ENCODE peak calls at places on chromosomes 5 and 9, in eight cellular contexts. S is activated naive CD4-positive, alpha-beta T cell treated with anti-CD3 and anti-CD28 coated beads, Interleukin-2, amount 50 U/mL, for 16 hours; J is cardiac muscle cell; C is lower lobe of right lung; H is C1 segment of cervical spinal cord; D is SW 1271; Y is T follicular helper cell; E is activated CD4-positive, alpha-beta T cell treated with anti-CD3 and anti-CD28 coated beads for 24 hours. W is an unnamed sample.

GRCh38 chr5:113380299-113381014 is 54.3 kb downstream of the TSSK1B start:
- DNase-seq in S (no peak), J (peak), C (no peak), H (no peak), D (no peak), Y (no peak), E (no peak), W (no peak)

GRCh38 chr9:4048441-4048840 is 251.4 kb downstream of the GLIS3 start:
- DNase-seq in S (no peak), J (no peak), C (no peak), H (no peak), D (no peak), Y (no peak), E (no peak), W (no peak)

GRCh38 chr5:68271124-68271523 is 55.6 kb downstream of the PIK3R1 start:
- DNase-seq in S (no peak), J (no peak), C (no peak), H (no peak), D (no peak), Y (no peak), E (no peak), W (no peak)

GRCh38 chr9:88388886-88389617 is 808 bp downstream of the SPIN1 start:
- DNase-seq in S (peak), J (peak), C (peak), H (peak), D (peak), Y (peak), E (peak), W (peak)

GRCh38 chr9:14314929-14315753 is 1.2 kb upstream of the NFIB start:
- DNase-seq in S (no peak), J (peak), C (peak), H (peak), D (peak), Y (no peak), E (no peak), W (peak)

GRCh38 chr5:168875839-168876238 is 296.7 kb upstream of the PANK3 start:
- DNase-seq in S (no peak), J (peak), C (no peak), H (no peak), D (no peak), Y (no peak), E (no peak), W (no peak)

GRCh38 chr5:139022528-139022927 is 147.4 kb upstream of the LRRTM2 start:
- DNase-seq in S (no peak), J (no peak), C (no peak), H (no peak), D (no peak), Y (no peak), E (no peak), W (no peak)

GRCh38 chr5:113281194-113281593 is 153.6 kb downstream of the TSSK1B start:
- DNase-seq in S (no peak), J (no peak), C (no peak), H (no peak), D (no peak), Y (no peak), E (no peak), W (no peak)

GRCh38 chr9:136170291-136170901 is 34.5 kb downstream of the LHX3 start:
- DNase-seq in S (peak), J (peak), C (no peak), H (no peak), D (peak), Y (peak), E (peak), W (peak)

GRCh38 chr9:123326662-123327093 is 29.3 kb upstream of the CRB2 start:
- DNase-seq in S (no peak), J (no peak), C (peak), H (peak), D (no peak), Y (no peak), E (no peak), W (no peak)

GRCh38 chr9:90884178-90884577 is 82.6 kb downstream of the SYK start:
- DNase-seq in S (no peak), J (no peak), C (no peak), H (no peak), D (no peak), Y (no peak), E (no peak), W (no peak)

GRCh38 chr5:142737169-142737568 is 33.0 kb upstream of the ARHGAP26 start:
- DNase-seq in S (no peak), J (no peak), C (no peak), H (no peak), D (no peak), Y (no peak), E (no peak), W (no peak)

GRCh38 chr5:150487199-150488061 is 20.5 kb upstream of the NDST1 start:
- DNase-seq in S (no peak), J (no peak), C (no peak), H (peak), D (peak), Y (no peak), E (no peak), W (peak)

GRCh38 chr5:56588636-56589485 is 226.5 kb upstream of the MAP3K1 start:
- DNase-seq in S (peak), J (no peak), C (peak), H (no peak), D (no peak), Y (peak), E (no peak), W (peak)

GRCh38 chr5:149549461-149550266 is 1.6 kb downstream of the CSNK1A1 start:
- DNase-seq in S (peak), J (peak), C (no peak), H (peak), D (peak), Y (peak), E (no peak), W (no peak)

GRCh38 chr9:131697097-131697496 is 42.8 kb downstream of the RAPGEF1 start:
- DNase-seq in S (no peak), J (peak), C (no peak), H (peak), D (no peak), Y (no peak), E (no peak), W (no peak)

GRCh38 chr5:153222956-153223355 is 267.5 kb upstream of the GRIA1 start:
- DNase-seq in S (no peak), J (no peak), C (no peak), H (no peak), D (peak), Y (no peak), E (no peak), W (no peak)

GRCh38 chr5:179198865-179199645 is 138.9 kb downstream of the ZNF354C start:
- DNase-seq in S (peak), J (peak), C (peak), H (no peak), D (no peak), Y (no peak), E (no peak), W (no peak)

GRCh38 chr9:116795859-116796258 is 108.8 kb downstream of the TRIM32 start:
- DNase-seq in S (no peak), J (no peak), C (no peak), H (no peak), D (no peak), Y (no peak), E (no peak), W (no peak)

GRCh38 chr5:62790348-62790747 is 211.7 kb downstream of the LRRC70 start:
- DNase-seq in S (no peak), J (no peak), C (no peak), H (no peak), D (no peak), Y (no peak), E (no peak), W (peak)

GRCh38 chr5:55160493-55161209 is 680 bp downstream of the GPX8 start:
- DNase-seq in S (no peak), J (peak), C (no peak), H (no peak), D (peak), Y (no peak), E (no peak), W (no peak)

GRCh38 chr5:27316283-27316675 is 277.9 kb upstream of the CDH9 start:
- DNase-seq in S (no peak), J (no peak), C (no peak), H (no peak), D (peak), Y (no peak), E (no peak), W (no peak)

W was measured in right lobe of liver.